ENCODE peak calls at places on chromosomes 5 and 9, in four cellular contexts. L is activated CD8-positive, alpha-beta memory T cell treated with anti-CD3 and anti-CD28 coated beads for 24 hours; K is NCI-H2029 treated with DMSO at 0.1 percent for 48 hours; T is GM12891. Q is an unnamed sample.
A peak's percentile ranks its signal among the peaks of the same experiment; 100 is the strongest.

GRCh38 chr5:179623906-179624741 is 653 bp upstream of the HNRNPH1 start:
- DNase-seq in L (peak; percentile 84), T (no peak), K (no peak), Q (peak; percentile 54)

GRCh38 chr5:73306741-73307275 is 133.8 kb downstream of the TMEM174 start:
- DNase-seq in T (no peak), K (no peak), L (no peak), Q (no peak)

GRCh38 chr5:180080670-180081280 is 9.2 kb upstream of the RNF130 start:
- DNase-seq in T (no peak), L (peak; percentile 82), K (no peak), Q (no peak)

GRCh38 chr9:6924149-6924548 is 166.4 kb downstream of the KDM4C start:
- DNase-seq in T (no peak), L (no peak), K (no peak), Q (no peak)

GRCh38 chr9:113558632-113559502 is 95.3 kb downstream of the RGS3 start:
- DNase-seq in T (no peak), L (no peak), K (peak; percentile 32), Q (no peak)

GRCh38 chr9:70535546-70536323 is 121.3 kb upstream of the KLF9 start:
- DNase-seq in K (no peak), L (no peak), T (no peak), Q (no peak)

GRCh38 chr9:121499177-121499426 is 542 bp downstream of the GGTA1 start:
- DNase-seq in L (no peak), K (no peak), T (peak; percentile 17), Q (no peak)

GRCh38 chr9:133269537-133270357 is 5.3 kb downstream of the ABO start:
- DNase-seq in L (peak; percentile 4), T (no peak), K (no peak), Q (no peak)

GRCh38 chr5:171315386-171315891 is 6.4 kb downstream of the TLX3 start:
- DNase-seq in T (no peak), K (no peak), L (no peak), Q (no peak)

GRCh38 chr5:174436805-174437204 is 287.6 kb upstream of the MSX2 start:
- DNase-seq in T (no peak), K (no peak), L (no peak), Q (no peak)

GRCh38 chr5:176778921-176779465 is 31.4 kb upstream of the UNC5A start:
- DNase-seq in K (no peak), L (peak; percentile 17), T (no peak), Q (no peak)

GRCh38 chr9:127525426-127526188 is 74.3 kb downstream of the LRSAM1 start:
- DNase-seq in K (no peak), L (no peak), T (no peak), Q (no peak)